ENCODE peak calls at places on chromosomes 2 and 18, in seven cellular contexts. S is tibial nerve, T is gastrocnemius medialis, E is spleen, J is HepG2, G is uterus, N is K562. H is an unnamed sample.

GRCh38 chr18:57425096-57425495 is 10.1 kb upstream of the ONECUT2 start:
- DNase-seq in J (no peak), N (no peak), T (no peak), S (no peak), E (no peak), G (no peak), H (no peak)

GRCh38 chr18:74197705-74198341 is 49.5 kb downstream of the TIMM21 start:
- DNase-seq in N (no peak), T (no peak), G (no peak), S (no peak), E (no peak), J (no peak), H (no peak)

GRCh38 chr2:104447831-104448434 is 406.0 kb upstream of the POU3F3 start:
- DNase-seq in E (no peak), J (no peak), G (no peak), N (no peak), T (no peak), S (no peak), H (no peak)

GRCh38 chr2:152025678-152026287 is 73.1 kb downstream of the CACNB4 start:
- DNase-seq in J (peak; percentile 76), T (peak; percentile 44), S (peak; percentile 74), N (peak; percentile 80), E (peak; percentile 95), G (peak; percentile 54), H (peak; percentile 10)

GRCh38 chr2:216086207-216086893 is 4.6 kb downstream of the TMEM169 start:
- DNase-seq in T (no peak), J (no peak), N (no peak), G (no peak), S (no peak), E (no peak), H (no peak)

GRCh38 chr2:16664052-16664731 is 1.4 kb downstream of the CYRIA start:
- DNase-seq in N (no peak), S (no peak), E (peak; percentile 85), J (no peak), T (no peak), G (peak; percentile 87), H (no peak)

GRCh38 chr2:183112575-183112974 is 11.7 kb upstream of the NUP35 start:
- DNase-seq in T (no peak), E (no peak), J (no peak), G (no peak), S (no peak), N (no peak), H (no peak)

GRCh38 chr2:171669121-171669520 is 18.1 kb upstream of the DYNC1I2 start:
- DNase-seq in E (no peak), T (no peak), S (no peak), N (no peak), G (no peak), J (no peak), H (no peak)

GRCh38 chr2:147689510-147689909 is 155.3 kb upstream of the ACVR2A start:
- DNase-seq in E (no peak), J (no peak), G (no peak), S (no peak), N (no peak), T (no peak), H (no peak)

GRCh38 chr2:200377774-200378336 is 71.4 kb downstream of the SPATS2L start:
- DNase-seq in G (no peak), S (no peak), J (peak; percentile 23), T (no peak), N (peak; percentile 46), E (no peak), H (no peak)

GRCh38 chr2:113164234-113164929 is 9.4 kb upstream of the PSD4 start:
- DNase-seq in T (no peak), G (no peak), J (no peak), S (no peak), E (peak; percentile 58), N (peak; percentile 28), H (no peak)

GRCh38 chr2:128639693-128640092 is 321.0 kb upstream of the HS6ST1 start:
- DNase-seq in N (no peak), E (peak; percentile 40), T (no peak), S (no peak), G (no peak), J (no peak), H (no peak)

GRCh38 chr2:235492850-235493344 is 946 bp upstream of the AGAP1 start:
- DNase-seq in N (no peak), G (peak; percentile 18), E (no peak), J (no peak), S (no peak), T (no peak), H (no peak)

GRCh38 chr2:235495373-235496238 is 1.8 kb downstream of the AGAP1 start:
- DNase-seq in E (no peak), J (no peak), T (no peak), G (no peak), S (no peak), N (no peak), H (no peak)

GRCh38 chr2:235493402-235493774 is 455 bp upstream of the AGAP1 start:
- DNase-seq in N (no peak), S (no peak), E (no peak), J (no peak), T (no peak), G (no peak), H (no peak)

GRCh38 chr2:235494716-235495372 is 1.0 kb downstream of the AGAP1 start:
- DNase-seq in S (no peak), T (no peak), E (no peak), N (peak; percentile 28), G (peak; percentile 36), J (no peak), H (no peak)

DNA sequence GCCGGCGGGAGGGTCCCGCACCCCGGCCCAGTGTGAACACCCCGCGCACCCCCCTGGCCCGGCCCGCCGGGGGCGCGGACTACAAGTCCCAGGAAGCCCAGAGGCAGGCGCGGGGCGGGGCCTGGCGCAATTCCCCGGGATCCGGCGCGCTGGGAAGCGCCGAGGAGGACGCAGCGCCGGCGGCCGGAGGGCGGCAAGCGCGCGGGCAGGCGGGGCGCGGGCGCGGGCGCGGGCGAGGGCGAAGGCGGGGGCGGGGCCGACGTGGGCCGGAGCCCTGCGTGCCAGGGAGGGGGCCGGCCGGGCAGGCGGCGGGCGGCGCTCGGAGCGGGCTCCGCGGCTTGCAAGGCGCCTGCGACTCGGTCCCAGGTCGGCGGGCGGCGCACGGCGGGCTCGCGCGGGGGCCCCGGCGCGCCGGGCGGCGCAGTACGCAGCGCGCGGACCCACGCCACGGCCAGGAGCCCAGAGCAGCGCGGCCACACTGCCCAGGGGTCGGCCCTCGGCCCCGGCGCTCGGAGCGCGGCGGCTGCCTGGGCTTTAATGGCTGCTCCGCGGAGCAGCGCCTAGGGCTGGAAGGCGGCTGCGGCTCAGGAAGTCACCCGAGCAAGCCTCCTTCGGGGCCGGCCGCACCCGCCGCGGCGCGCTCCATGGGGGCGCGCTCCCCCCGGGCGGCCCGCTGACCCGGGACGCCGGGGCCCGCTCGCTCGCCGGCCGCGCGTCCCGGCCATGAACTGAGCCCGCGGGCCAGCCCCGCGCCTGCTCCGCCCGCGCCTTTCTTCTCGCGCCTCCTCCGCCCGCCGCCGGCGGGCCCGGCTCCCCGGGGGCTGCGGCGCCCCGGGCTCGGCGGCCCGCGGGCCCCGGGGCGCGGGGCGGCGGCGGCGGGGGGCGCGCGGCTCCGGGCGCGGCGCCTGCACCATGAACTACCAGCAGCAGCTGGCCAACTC is at the start of gene AGAP1:
- DNase-seq in S (peak; percentile 73), N (peak; percentile 82), E (peak; percentile 81), T (peak; percentile 76), G (peak; percentile 87), J (peak; percentile 74), H (no peak)
- TF ChIP-seq POLR2A in S (peak; percentile 54), N (no peak), E (no peak), T (peak; percentile 37), G (no peak), J (peak; percentile 50), H (peak; percentile 33)

GRCh38 chr2:218230882-218231281 is 13.9 kb downstream of the ARPC2 start:
- DNase-seq in N (peak; percentile 19), T (no peak), S (no peak), E (no peak), G (no peak), J (peak; percentile 70), H (no peak)
- TF ChIP-seq CTCF in N (peak; percentile 16), T (no peak), S (no peak), E (no peak), G (no peak), J (peak; percentile 26), H (peak; percentile 26)

DNA sequence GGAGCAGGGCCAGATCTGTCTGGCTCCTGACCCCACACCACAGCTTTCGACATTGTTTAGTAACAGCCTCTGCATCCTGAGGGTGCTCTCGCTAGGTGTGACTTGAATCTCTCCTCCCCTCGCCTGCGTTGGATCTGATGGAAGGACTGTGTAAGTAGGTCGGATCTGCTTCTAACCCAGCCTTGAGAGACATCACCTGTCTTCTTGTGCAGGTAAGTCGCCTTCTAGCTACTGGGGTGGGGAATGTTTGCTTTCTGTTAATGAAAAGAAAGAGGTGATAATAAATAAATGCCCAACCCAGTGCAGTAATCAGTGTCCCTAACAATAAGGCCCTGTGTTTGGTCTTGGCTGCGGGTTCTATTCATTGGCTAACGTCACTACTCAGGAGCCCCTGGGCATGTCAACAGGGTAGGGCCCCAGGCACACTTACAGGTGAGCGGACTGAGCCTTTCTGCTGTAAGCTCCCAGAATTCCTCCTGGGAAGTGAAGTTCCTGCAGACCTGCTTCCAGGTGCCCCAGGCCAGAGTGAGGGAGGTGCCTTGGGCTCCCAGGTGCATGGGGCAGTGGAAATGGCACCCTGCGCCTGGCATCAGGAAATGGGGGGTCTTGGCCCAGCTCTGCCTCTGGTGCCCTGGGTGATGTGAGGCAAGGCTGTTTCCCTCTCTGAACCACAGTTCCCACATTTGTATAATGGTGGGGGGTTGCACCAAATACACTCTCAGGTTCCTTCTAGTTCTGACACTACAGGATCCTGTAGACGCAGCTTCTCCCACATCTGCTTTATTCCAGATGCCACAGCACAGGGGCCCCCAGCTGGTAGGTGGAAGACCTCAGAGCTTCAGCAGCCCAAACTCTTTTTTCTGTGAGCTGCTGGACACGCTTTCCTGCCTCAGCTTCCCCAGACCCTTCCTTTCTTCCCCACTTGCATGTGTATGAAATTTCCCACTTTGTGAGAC is 11.2 kb upstream of the FOSL2 start:
- DNase-seq in G (no peak), E (peak; percentile 34), N (no peak), J (no peak), T (no peak), S (no peak), H (no peak)
- TF ChIP-seq POLR2A in G (no peak), E (no peak), N (no peak), J (no peak), T (no peak), S (no peak), H (no peak)

DNA sequence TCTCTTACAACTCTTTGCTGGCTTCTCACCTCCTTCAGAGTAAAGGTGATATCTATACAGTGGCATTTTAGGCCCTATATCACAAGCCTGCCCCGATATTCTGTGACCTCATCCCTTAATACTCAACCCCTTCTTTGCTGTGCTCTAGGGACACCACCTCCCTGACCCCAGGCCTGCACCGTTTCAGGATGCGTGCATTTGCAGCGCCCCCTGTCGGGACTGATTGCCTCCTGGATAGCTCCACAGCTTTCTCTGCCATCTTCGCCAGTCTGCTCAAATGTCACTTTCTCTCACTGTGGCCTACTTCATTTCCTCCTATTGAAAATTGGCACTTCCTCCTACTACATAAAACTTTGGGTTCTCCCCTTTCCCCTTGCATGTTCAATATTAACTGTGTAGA is 289.6 kb downstream of the SOCS6 start:
- DNase-seq in T (no peak), N (no peak), G (no peak), S (no peak), E (no peak), J (peak; percentile 4), H (no peak)
- TF ChIP-seq CTCF in T (no peak), N (peak; percentile 25), G (no peak), S (no peak), E (no peak), J (peak; percentile 56), H (no peak)

H was measured in esophagus squamous epithelium.